ENCODE peak calls at places on chromosomes 5 and 9, in nine cellular contexts. M, X, Y, F, A, H, G, R and V are unnamed samples.

GRCh38 chr5:80146036-80146435 is 109.8 kb downstream of the SERINC5 start:
- DNase-seq in M (no peak), X (no peak), Y (no peak), F (no peak), A (no peak), H (no peak), G (no peak), R (no peak), V (no peak)

GRCh38 chr5:6762697-6763096 is 49.5 kb downstream of the TENT4A start:
- DNase-seq in M (no peak), X (no peak), Y (no peak), F (no peak), A (no peak), H (no peak), G (no peak), R (no peak), V (no peak)

GRCh38 chr9:110844121-110844520 is 175.5 kb downstream of the MUSK start:
- DNase-seq in M (peak; percentile 4), X (no peak), Y (no peak), F (no peak), A (no peak), H (no peak), G (peak; percentile 12), R (no peak), V (no peak)

GRCh38 chr5:2797160-2797559 is 45.7 kb upstream of the IRX2 start:
- DNase-seq in M (no peak), X (no peak), Y (no peak), F (no peak), A (no peak), H (no peak), G (no peak), R (no peak), V (no peak)

GRCh38 chr5:36692791-36693763 is 86.7 kb downstream of the SLC1A3 start:
- DNase-seq in M (peak; percentile 49), X (peak; percentile 57), Y (peak; percentile 90), F (peak; percentile 36), A (peak; percentile 74), H (no peak), G (peak; percentile 86), R (peak; percentile 83), V (peak; percentile 68)

GRCh38 chr9:82421498-82421897 is 432.9 kb downstream of the SPATA31D1 start:
- DNase-seq in M (no peak), X (no peak), Y (no peak), F (no peak), A (no peak), H (no peak), G (no peak), R (no peak), V (no peak)

GRCh38 chr5:120564013-120564412 is 99.9 kb downstream of the PRR16 start:
- DNase-seq in M (no peak), X (no peak), Y (no peak), F (no peak), A (no peak), H (no peak), G (no peak), R (no peak), V (no peak)

GRCh38 chr5:151870820-151871219 is 53.8 kb downstream of the GLRA1 start:
- DNase-seq in M (peak; percentile 62), X (peak; percentile 83), Y (no peak), F (no peak), A (peak; percentile 34), H (peak; percentile 19), G (peak; percentile 75), R (peak; percentile 84), V (no peak)

GRCh38 chr9:114384836-114385411 is 2.9 kb downstream of the AKNA start:
- DNase-seq in M (no peak), X (no peak), Y (no peak), F (no peak), A (no peak), H (no peak), G (no peak), R (no peak), V (no peak)

GRCh38 chr9:27247756-27248155 is 49.2 kb downstream of the EQTN start:
- DNase-seq in M (peak; percentile 50), X (peak; percentile 56), Y (peak; percentile 76), F (peak; percentile 28), A (peak; percentile 68), H (peak; percentile 9), G (peak; percentile 63), R (peak; percentile 63), V (peak; percentile 47)

GRCh38 chr5:434443-435146 is 8.4 kb upstream of the EXOC3 start:
- DNase-seq in M (no peak), X (no peak), Y (no peak), F (no peak), A (no peak), H (no peak), G (no peak), R (no peak), V (no peak)

GRCh38 chr9:135302329-135303279 is 177.0 kb upstream of the PPP1R26 start:
- DNase-seq in M (no peak), X (no peak), Y (no peak), F (no peak), A (no peak), H (no peak), G (no peak), R (no peak), V (no peak)

GRCh38 chr9:31103836-31104235 is 1280.6 kb upstream of the ACO1 start:
- DNase-seq in M (peak; percentile 31), X (no peak), Y (no peak), F (no peak), A (peak; percentile 14), H (no peak), G (no peak), R (no peak), V (no peak)

GRCh38 chr5:137718611-137719010 is 17.3 kb downstream of the KLHL3 start:
- DNase-seq in M (no peak), X (no peak), Y (no peak), F (no peak), A (no peak), H (no peak), G (no peak), R (no peak), V (no peak)

GRCh38 chr5:68465133-68465532 is 249.6 kb downstream of the PIK3R1 start:
- DNase-seq in M (no peak), X (no peak), Y (no peak), F (no peak), A (no peak), H (no peak), G (no peak), R (no peak), V (no peak)

GRCh38 chr5:15547440-15547839 is 47.5 kb downstream of the FBXL7 start:
- DNase-seq in M (no peak), X (no peak), Y (no peak), F (no peak), A (no peak), H (no peak), G (no peak), R (no peak), V (no peak)

GRCh38 chr5:158701406-158702177 is 398.1 kb downstream of the EBF1 start:
- DNase-seq in M (peak; percentile 45), X (peak; percentile 59), Y (no peak), F (no peak), A (no peak), H (no peak), G (peak; percentile 93), R (peak; percentile 66), V (no peak)

DNA sequence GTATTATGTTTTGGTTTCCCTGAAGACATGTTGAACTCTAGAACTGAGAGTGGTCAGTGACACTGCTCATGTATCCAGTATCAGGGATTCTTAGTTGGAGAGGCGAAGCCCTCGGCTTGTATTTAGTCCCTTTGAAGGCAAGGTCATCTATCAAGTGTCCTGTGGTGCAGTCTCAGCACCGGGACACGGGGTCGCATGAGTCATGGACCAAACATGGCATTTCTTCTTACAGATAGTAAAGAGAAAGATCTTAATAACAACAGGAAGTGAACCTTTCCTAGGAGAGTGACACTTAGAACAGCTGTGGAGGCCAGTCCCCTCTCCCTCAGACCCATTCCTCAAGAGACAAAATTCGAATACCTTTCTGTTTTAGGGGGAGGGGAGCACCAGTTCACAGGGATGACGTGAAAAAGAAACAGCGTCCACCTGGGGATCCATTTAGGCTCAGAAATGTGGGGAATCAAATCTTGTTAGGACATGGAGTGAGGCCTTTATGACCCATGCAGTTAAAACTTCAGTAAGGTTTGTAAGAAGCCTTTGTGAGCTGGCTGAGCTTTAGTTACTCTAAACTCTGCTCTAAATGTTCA is 86.5 kb downstream of the ADGRV1 start:
- DNase-seq in M (peak; percentile 18), X (no peak), Y (peak; percentile 32), F (peak; percentile 37), A (no peak), H (no peak), G (no peak), R (no peak), V (no peak)
- H2AFZ ChIP-seq in M (peak overlapping the region; percentile 3), X (no peak overlapping the region), Y (no peak overlapping the region), F (no peak overlapping the region), A (no peak overlapping the region), H (no peak overlapping the region), G (no peak overlapping the region), R (no peak overlapping the region), V (peak overlapping the region; percentile 44)

GRCh38 chr9:117000196-117000723 is 313.2 kb downstream of the TRIM32 start:
- DNase-seq in M (no peak), X (no peak), Y (no peak), F (no peak), A (no peak), H (no peak), G (no peak), R (no peak), V (no peak)
- TF ChIP-seq EZH2 in M (no peak), X (no peak), Y (no peak), F (no peak), A (no peak), H (no peak), G (no peak), R (no peak), V (no peak)

GRCh38 chr9:34457266-34458012 is 931 bp downstream of the FAM219A start:
- DNase-seq in M (peak; percentile 69), X (peak; percentile 66), Y (peak; percentile 84), F (no peak), A (peak; percentile 63), H (no peak), G (peak; percentile 90), R (peak; percentile 62), V (peak; percentile 38)
- H3K4me1 ChIP-seq in M (peaks cover 20% of the 10 kb centered on the region), X (peaks cover 31% of the 10 kb centered on the region), Y (peaks cover 3% of the 10 kb centered on the region), F (peaks cover 22% of the 10 kb centered on the region), A (peaks cover 7% of the 10 kb centered on the region), H (peaks cover 29% of the 10 kb centered on the region), G (peaks cover 15% of the 10 kb centered on the region), R (peaks cover 17% of the 10 kb centered on the region), V (peaks cover 5% of the 10 kb centered on the region)

GRCh38 chr5:74424162-74424868 is 216.2 kb downstream of the ENC1 start:
- DNase-seq in M (peak; percentile 27), X (peak; percentile 94), Y (no peak), F (peak; percentile 75), A (peak; percentile 45), H (peak; percentile 42), G (peak; percentile 73), R (peak; percentile 39), V (peak; percentile 92)

GRCh38 chr5:74423383-74423782 is 217.1 kb downstream of the ENC1 start:
- DNase-seq in M (no peak), X (no peak), Y (no peak), F (no peak), A (no peak), H (no peak), G (no peak), R (no peak), V (no peak)

GRCh38 chr5:74421365-74421764 is 219.2 kb downstream of the ENC1 start:
- DNase-seq in M (no peak), X (no peak), Y (no peak), F (no peak), A (no peak), H (no peak), G (no peak), R (no peak), V (no peak)

GRCh38 chr5:74422030-74422429 is 218.5 kb downstream of the ENC1 start:
- DNase-seq in M (no peak), X (no peak), Y (no peak), F (no peak), A (no peak), H (no peak), G (no peak), R (no peak), V (no peak)

GRCh38 chr5:74422671-74423070 is 217.9 kb downstream of the ENC1 start:
- DNase-seq in M (no peak), X (peak; percentile 59), Y (no peak), F (no peak), A (no peak), H (no peak), G (no peak), R (no peak), V (no peak)
- H2AFZ ChIP-seq in M (no peak overlapping the region), X (no peak overlapping the region), Y (no peak overlapping the region), F (no peak overlapping the region), A (no peak overlapping the region), H (no peak overlapping the region), G (no peak overlapping the region), R (no peak overlapping the region), V (no peak overlapping the region)